ENCODE peak calls at places on chromosomes 7 and 10, in four cellular contexts. X is GM12878, L is H1, C is HepG2. J is an unnamed sample.
A peak's percentile ranks its signal among the peaks of the same experiment; 100 is the strongest.

GRCh38 chr7:116239434-116239833 is 29.1 kb downstream of the TES start:
- DNase-seq in X (no peak), L (no peak), C (peak; percentile 94), J (no peak)

GRCh38 chr10:65931291-65932080 is 994.4 kb upstream of the LRRTM3 start:
- DNase-seq in X (no peak), L (no peak), C (no peak), J (no peak)

GRCh38 chr10:124522131-124522902 is 60.7 kb downstream of the LHPP start:
- DNase-seq in X (no peak), L (no peak), C (no peak), J (no peak)

GRCh38 chr7:45662540-45663166 is 88.5 kb downstream of the ADCY1 start:
- DNase-seq in X (no peak), L (peak; percentile 33), C (no peak), J (no peak)

GRCh38 chr7:132100483-132100882 is 475.8 kb downstream of the PLXNA4 start:
- DNase-seq in X (no peak), L (no peak), C (no peak), J (no peak)

GRCh38 chr10:93027508-93027907 is 33.1 kb upstream of the CYP26C1 start:
- DNase-seq in X (no peak), L (no peak), C (no peak), J (no peak)

GRCh38 chr7:106485031-106485551 is 175.9 kb downstream of the CCDC71L start:
- DNase-seq in X (no peak), L (no peak), C (no peak), J (no peak)

GRCh38 chr10:18140957-18141888 is 999 bp downstream of the CACNB2 start:
- DNase-seq in X (no peak), L (peak; percentile 50), C (no peak), J (no peak)

GRCh38 chr10:4407783-4408182 is 418.2 kb upstream of the AKR1E2 start:
- DNase-seq in X (no peak), L (no peak), C (no peak), J (no peak)

GRCh38 chr10:119315128-119316001 is 108.0 kb downstream of the GRK5 start:
- DNase-seq in X (peak; percentile 28), L (no peak), C (peak; percentile 83), J (peak; percentile 22)

GRCh38 chr10:86111902-86112301 is 254.7 kb downstream of the GRID1 start:
- DNase-seq in X (no peak), L (no peak), C (no peak), J (no peak)

GRCh38 chr7:91557789-91558396 is 293.7 kb downstream of the FZD1 start:
- DNase-seq in X (peak; percentile 1), L (no peak), C (peak; percentile 27), J (no peak)

GRCh38 chr10:130053561-130053960 is 57.1 kb downstream of the C10orf143 start:
- DNase-seq in X (no peak), L (no peak), C (no peak), J (no peak)

GRCh38 chr7:12572941-12573340 is 2.4 kb downstream of the SCIN start:
- DNase-seq in X (no peak), L (no peak), C (no peak), J (no peak)

GRCh38 chr7:66150471-66150870 is 35.8 kb downstream of the CRCP start:
- DNase-seq in X (no peak), L (no peak), C (peak; percentile 62), J (no peak)

GRCh38 chr7:47534322-47535032 is 47.4 kb downstream of the TNS3 start:
- DNase-seq in X (no peak), L (no peak), C (no peak), J (no peak)

GRCh38 chr7:117072620-117073118 is 119.4 kb downstream of the ST7 start:
- DNase-seq in X (no peak), L (no peak), C (no peak), J (no peak)

GRCh38 chr10:87552248-87552914 is 47.7 kb downstream of the MINPP1 start:
- DNase-seq in X (no peak), L (no peak), C (no peak), J (no peak)

GRCh38 chr10:85641479-85641967 is 725.1 kb downstream of the GRID1 start:
- DNase-seq in X (no peak), L (no peak), C (no peak), J (no peak)

GRCh38 chr10:34288634-34289033 is 526.5 kb downstream of the PARD3 start:
- DNase-seq in X (no peak), L (no peak), C (no peak), J (no peak)

GRCh38 chr10:117967149-117967548 is 79.6 kb downstream of the RAB11FIP2 start:
- DNase-seq in X (no peak), L (no peak), C (no peak), J (no peak)

GRCh38 chr10:13439771-13440708 is 88.8 kb downstream of the BEND7 start:
- DNase-seq in X (no peak), L (peak; percentile 91), C (peak; percentile 20), J (peak; percentile 30)

GRCh38 chr7:149776305-149776704 is 2.9 kb upstream of the ZNF467 start:
- DNase-seq in X (no peak), L (no peak), C (no peak), J (no peak)

GRCh38 chr10:67386260-67386659 is 309.7 kb downstream of the CTNNA3 start:
- DNase-seq in X (no peak), L (no peak), C (no peak), J (no peak)

GRCh38 chr7:135232720-135233119 is 918 bp upstream of the STRA8 start:
- DNase-seq in X (no peak), L (peak; percentile 78), C (no peak), J (no peak)

GRCh38 chr7:44784364-44784763 is 12.1 kb upstream of the PPIA start:
- DNase-seq in X (no peak), L (no peak), C (no peak), J (no peak)

GRCh38 chr7:39195967-39196366 is 218.3 kb downstream of the POU6F2 start:
- DNase-seq in X (no peak), L (no peak), C (no peak), J (no peak)

GRCh38 chr10:57815926-57816325 is 451.8 kb downstream of the IPMK start:
- DNase-seq in X (no peak), L (no peak), C (no peak), J (no peak)

GRCh38 chr10:120634629-120635028 is 177.6 kb downstream of the PLPP4 start:
- DNase-seq in X (no peak), L (peak; percentile 93), C (no peak), J (no peak)

GRCh38 chr7:73822319-73823173 is 8.2 kb upstream of the CLDN4 start:
- DNase-seq in X (no peak), L (no peak), C (peak; percentile 50), J (no peak)

GRCh38 chr7:41053830-41054229 is 649.1 kb downstream of the INHBA start:
- DNase-seq in X (no peak), L (no peak), C (no peak), J (no peak)

GRCh38 chr10:74011762-74012161 is 13.8 kb downstream of the VCL start:
- DNase-seq in X (no peak), L (no peak), C (no peak), J (no peak)
- H3K4me1 ChIP-seq in X (peaks cover 27% of the 10 kb centered on the region), L (no peaks in the 10 kb centered on the region), C (peaks cover 7% of the 10 kb centered on the region), J (no peaks in the 10 kb centered on the region)

GRCh38 chr10:123284022-123284421 is 129.8 kb downstream of the BUB3 start:
- DNase-seq in X (no peak), L (peak; percentile 30), C (peak; percentile 18), J (no peak)

GRCh38 chr10:123289432-123289831 is 135.2 kb downstream of the BUB3 start:
- DNase-seq in X (no peak), L (no peak), C (no peak), J (no peak)

GRCh38 chr10:123287594-123288247 is 133.5 kb downstream of the BUB3 start:
- DNase-seq in X (no peak), L (peak; percentile 20), C (no peak), J (no peak)
- TF ChIP-seq SUZ12 in X (no peak), L (no peak), C (no peak), J (no peak)

DNA sequence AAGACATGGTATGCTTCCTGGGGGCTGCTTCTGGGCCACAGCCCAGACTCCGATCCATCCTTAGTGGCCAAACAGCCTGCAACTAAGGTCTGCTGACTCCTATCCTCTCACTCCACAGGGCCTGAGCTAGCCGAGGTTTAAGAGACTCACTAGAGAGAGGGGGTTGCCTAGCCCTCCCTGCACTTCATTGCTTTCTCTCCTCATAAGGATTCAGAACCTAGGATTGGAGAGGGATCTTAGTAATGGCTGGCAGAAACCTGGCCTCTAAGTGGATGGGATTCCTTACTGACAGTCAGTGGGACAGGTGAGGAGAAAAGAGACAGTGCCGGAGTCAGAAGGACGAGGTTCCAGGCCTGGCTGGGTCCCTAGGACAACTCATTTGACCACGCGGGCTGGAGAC is 8.2 kb upstream of the DDIT4 start:
- DNase-seq in X (no peak), L (no peak), C (no peak), J (no peak)
- H3K4me1 ChIP-seq in X (peaks cover 26% of the 10 kb centered on the region), L (peaks cover 28% of the 10 kb centered on the region), C (peaks cover 53% of the 10 kb centered on the region), J (peaks cover 3% of the 10 kb centered on the region)

DNA sequence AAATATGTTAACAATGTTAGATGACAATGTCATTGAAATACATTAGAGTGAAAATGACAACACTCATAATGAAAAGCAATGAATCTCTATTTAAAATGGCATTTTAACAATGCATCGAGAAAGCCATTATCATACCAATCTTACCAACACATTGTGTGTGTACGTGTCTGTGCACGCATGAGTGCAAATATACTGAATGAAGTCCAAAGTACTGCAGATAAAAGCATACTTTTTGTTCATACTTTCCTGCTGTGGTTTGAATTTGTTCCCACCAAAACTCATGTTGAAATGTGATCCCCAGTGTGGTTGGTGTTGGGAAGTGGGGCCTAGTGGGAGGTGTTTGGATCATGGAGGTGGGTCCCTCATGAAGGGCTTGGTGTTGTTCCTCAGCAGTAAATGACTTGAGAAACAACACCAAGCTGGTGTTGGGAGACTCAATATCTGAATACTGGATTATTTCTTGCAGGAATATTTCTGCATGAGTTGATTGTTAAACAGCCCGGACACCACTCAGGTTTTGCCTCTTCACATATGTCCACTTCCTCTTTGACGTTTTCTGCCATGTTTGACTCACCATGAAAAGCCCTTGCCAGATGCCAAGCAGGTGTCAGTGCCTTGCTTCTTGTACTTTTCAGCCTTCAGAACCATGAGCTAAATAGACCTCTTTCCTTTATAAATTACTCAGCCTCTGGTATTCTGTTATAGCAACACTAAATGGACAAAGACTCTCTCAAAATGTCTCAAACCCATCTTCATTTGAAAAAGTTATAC is 24.5 kb upstream of the MACC1 start:
- DNase-seq in X (peak; percentile 68), L (no peak), C (peak; percentile 20), J (no peak)
- TF ChIP-seq SUZ12 in X (no peak), L (no peak), C (no peak), J (no peak)

DNA sequence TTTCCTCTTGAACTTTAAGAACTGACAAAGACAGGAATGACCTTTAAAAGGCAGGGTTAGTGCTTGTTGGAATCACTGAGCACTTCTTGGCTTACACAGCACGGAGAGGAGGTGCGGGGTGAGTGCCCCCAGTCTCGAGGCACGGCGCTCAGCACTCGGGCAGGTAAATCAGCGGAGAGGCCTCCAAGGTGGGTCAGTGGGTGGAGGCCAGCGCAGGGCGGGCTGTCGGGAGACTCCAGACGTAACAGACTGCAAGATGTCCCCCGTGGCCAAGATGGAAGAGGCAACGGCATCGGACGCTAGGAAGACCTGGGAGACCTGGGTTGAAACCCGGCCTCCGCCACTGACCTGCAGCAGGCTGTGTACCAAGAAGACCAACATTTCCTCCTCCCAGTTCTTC is 149.4 kb downstream of the MAD1L1 start:
- DNase-seq in X (no peak), L (no peak), C (no peak), J (no peak)
- H3K4me1 ChIP-seq in X (no peaks in the 10 kb centered on the region), L (peaks cover 4% of the 10 kb centered on the region), C (no peaks in the 10 kb centered on the region), J (peaks cover 15% of the 10 kb centered on the region)

DNA sequence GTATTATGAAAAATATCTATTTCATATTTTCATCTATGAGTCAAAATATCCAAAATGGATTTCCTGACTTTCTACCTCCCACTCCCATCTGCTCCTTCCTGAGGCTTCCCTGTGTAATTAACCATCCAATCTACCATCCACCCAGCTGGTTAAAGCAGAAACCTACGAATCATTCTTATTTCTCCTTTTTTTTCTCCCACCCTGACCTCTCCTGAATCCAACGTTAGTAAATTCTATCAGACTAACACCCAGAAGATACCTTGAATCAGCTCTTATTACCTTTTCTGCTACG is 3.7 kb upstream of the LIPF start:
- DNase-seq in X (no peak), L (no peak), C (no peak), J (no peak)
- TF ChIP-seq SUZ12 in X (no peak), L (no peak), C (no peak), J (no peak)